ENCODE peak calls at places on chromosomes 16 and 17, in seven cellular contexts. T is tibial artery, D is A549, C is cardiac fibroblast, E is testis, J is AG10803, K is epithelial cell of esophagus. V is an unnamed sample.
A peak's percentile ranks its signal among the peaks of the same experiment; 100 is the strongest.

GRCh38 chr16:67775273-67775672 is 31.1 kb downstream of the RANBP10 start:
- DNase-seq in J (peak; percentile 31), E (no peak), K (no peak), T (no peak), C (no peak), D (no peak), V (no peak)

GRCh38 chr17:55272711-55273578 is 8.2 kb downstream of the HLF start:
- DNase-seq in C (no peak), J (peak; percentile 7), D (no peak), E (no peak), K (no peak), T (no peak), V (no peak)

GRCh38 chr17:1758812-1759211 is 3.0 kb upstream of the SERPINF1 start:
- DNase-seq in K (no peak), J (no peak), C (no peak), D (no peak), T (no peak), E (no peak), V (no peak)

GRCh38 chr16:53022374-53022773 is 30.3 kb downstream of the CHD9NB start:
- DNase-seq in C (peak; percentile 70), E (peak; percentile 62), T (no peak), J (peak; percentile 49), K (peak; percentile 61), D (peak; percentile 69), V (peak; percentile 8)

GRCh38 chr16:3134338-3135119 is at the start of gene ZNF213:
- DNase-seq in J (peak; percentile 97), T (peak; percentile 97), K (peak; percentile 99), E (peak; percentile 98), C (peak; percentile 98), D (peak; percentile 94), V (peak; percentile 93)

GRCh38 chr16:20774703-20775362 is 11.0 kb downstream of the ACSM3 start:
- DNase-seq in C (peak; percentile 63), D (peak; percentile 64), J (peak; percentile 62), E (peak; percentile 80), K (peak; percentile 83), T (peak; percentile 24), V (peak; percentile 33)

GRCh38 chr17:46047398-46047797 is 48.3 kb downstream of the STH start:
- DNase-seq in D (no peak), J (no peak), T (no peak), C (no peak), E (no peak), K (no peak), V (no peak)

GRCh38 chr16:72999541-73000019 is 48.3 kb downstream of the ZFHX3 start:
- DNase-seq in D (no peak), C (no peak), T (no peak), E (no peak), K (no peak), J (no peak), V (no peak)

GRCh38 chr16:586645-587590 is 2.9 kb upstream of the RAB40C start:
- DNase-seq in C (no peak), E (no peak), K (no peak), T (no peak), J (no peak), D (no peak), V (no peak)

GRCh38 chr17:6269474-6269873 is 165.4 kb downstream of the AIPL1 start:
- DNase-seq in K (peak; percentile 59), T (no peak), J (peak; percentile 25), C (peak; percentile 12), E (peak; percentile 52), D (peak; percentile 35), V (peak; percentile 21)

GRCh38 chr17:44219636-44220210 is at the start of gene UBTF:
- DNase-seq in J (peak; percentile 69), D (no peak), K (peak; percentile 67), T (peak; percentile 53), E (peak; percentile 60), C (peak; percentile 72), V (no peak)

GRCh38 chr16:29896841-29897240 is 2.5 kb downstream of the SEZ6L2 start:
- DNase-seq in K (no peak), D (no peak), J (no peak), T (no peak), E (no peak), C (no peak), V (no peak)

GRCh38 chr17:67260051-67260987 is 15.3 kb upstream of the HELZ start:
- DNase-seq in K (peak; percentile 57), E (peak; percentile 51), T (peak; percentile 50), J (peak; percentile 86), D (no peak), C (peak; percentile 93), V (peak; percentile 87)

GRCh38 chr16:84735846-84736586 is 36.2 kb downstream of the USP10 start:
- DNase-seq in J (no peak), D (no peak), K (no peak), E (peak; percentile 71), C (peak; percentile 51), T (no peak), V (no peak)

GRCh38 chr16:8796469-8797363 is 723 bp downstream of the TMEM186 start:
- DNase-seq in K (no peak), D (no peak), J (peak; percentile 19), C (no peak), E (no peak), T (no peak), V (no peak)

GRCh38 chr16:67459066-67459857 is 21.7 kb downstream of the ATP6V0D1 start:
- DNase-seq in E (peak; percentile 79), D (no peak), K (no peak), J (no peak), T (no peak), C (peak; percentile 38), V (no peak)

GRCh38 chr17:57062865-57063264 is 22.2 kb upstream of the AKAP1 start:
- DNase-seq in D (no peak), C (no peak), K (peak; percentile 28), E (no peak), J (no peak), T (no peak), V (no peak)

GRCh38 chr17:38628441-38628840 is 22.7 kb upstream of the SRCIN1 start:
- DNase-seq in E (peak; percentile 45), D (peak; percentile 69), J (peak; percentile 6), C (peak; percentile 14), T (no peak), K (no peak), V (no peak)

GRCh38 chr17:39208136-39208535 is 8.1 kb downstream of the RPL19 start:
- DNase-seq in E (no peak), T (no peak), K (no peak), D (no peak), C (no peak), J (no peak), V (no peak)

GRCh38 chr16:56961386-56961785 is 364 bp upstream of the CETP start:
- DNase-seq in J (no peak), K (no peak), D (no peak), T (no peak), E (no peak), C (peak; percentile 72), V (no peak)

GRCh38 chr16:56363781-56364565 is 61.4 kb downstream of the AMFR start:
- DNase-seq in J (no peak), K (no peak), E (no peak), D (no peak), C (no peak), T (no peak), V (no peak)

GRCh38 chr17:79513805-79514535 is 96.9 kb downstream of the RBFOX3 start:
- DNase-seq in C (no peak), D (peak; percentile 46), K (no peak), E (peak; percentile 70), T (no peak), J (no peak), V (no peak)

GRCh38 chr16:58306327-58306726 is 11.5 kb upstream of the PRSS54 start:
- DNase-seq in K (peak; percentile 78), E (peak; percentile 41), D (no peak), C (peak; percentile 58), T (no peak), J (peak; percentile 19), V (peak; percentile 14)

GRCh38 chr16:23408242-23409201 is 44.5 kb downstream of the COG7 start:
- DNase-seq in K (peak; percentile 59), D (no peak), C (peak; percentile 60), E (no peak), J (peak; percentile 85), T (no peak), V (no peak)

DNA sequence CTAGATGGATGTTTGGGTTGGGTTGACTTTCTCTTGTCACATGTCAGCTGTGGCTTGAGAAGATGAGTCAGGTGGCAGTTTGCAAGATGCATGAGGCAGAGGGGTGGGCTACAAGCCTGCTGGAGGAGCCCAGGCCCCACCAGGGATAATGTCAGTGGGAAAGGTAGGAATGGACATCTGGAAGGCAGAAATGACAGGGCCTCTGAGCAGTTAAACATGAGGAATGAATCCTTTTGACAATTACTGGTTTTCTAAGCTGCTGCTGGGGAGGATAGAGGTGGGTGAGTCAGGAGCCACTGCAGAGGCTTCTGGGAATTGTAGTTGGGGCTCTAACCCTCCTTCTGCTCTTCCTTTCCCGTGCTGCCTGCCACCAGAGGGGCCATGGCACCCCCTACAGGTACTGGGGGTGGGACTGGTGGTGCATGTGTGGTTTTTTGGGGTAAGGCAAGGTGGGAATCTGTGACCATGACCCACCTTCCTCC is 15.7 kb downstream of the SLC52A1 start:
- DNase-seq in E (no peak), D (peak; percentile 43), C (no peak), T (no peak), K (no peak), J (no peak), V (no peak)
- TF ChIP-seq CTCF in E (no peak), D (peak; percentile 9), C (no peak), T (no peak), K (no peak), J (no peak), V (no peak)

GRCh38 chr16:10619271-10619849 is 39.0 kb upstream of the EMP2 start:
- DNase-seq in E (peak; percentile 42), C (no peak), D (no peak), T (no peak), J (no peak), K (peak; percentile 52), V (no peak)
- H3K4me3 ChIP-seq in E (no peak overlapping the region), C (no peak overlapping the region), D (no peak overlapping the region), T (no peak overlapping the region), J (no peak overlapping the region), K (peak overlapping the region; percentile 30), V (no peak overlapping the region)

GRCh38 chr17:63434951-63435571 is 11.0 kb downstream of the CYB561 start:
- DNase-seq in T (peak; percentile 65), E (peak; percentile 80), D (peak; percentile 76), C (peak; percentile 54), K (peak; percentile 88), J (no peak), V (no peak)
- TF ChIP-seq CTCF in T (no peak), E (no peak), D (peak; percentile 23), C (no peak), K (peak; percentile 40), J (peak; percentile 16), V (peak; percentile 36)

DNA sequence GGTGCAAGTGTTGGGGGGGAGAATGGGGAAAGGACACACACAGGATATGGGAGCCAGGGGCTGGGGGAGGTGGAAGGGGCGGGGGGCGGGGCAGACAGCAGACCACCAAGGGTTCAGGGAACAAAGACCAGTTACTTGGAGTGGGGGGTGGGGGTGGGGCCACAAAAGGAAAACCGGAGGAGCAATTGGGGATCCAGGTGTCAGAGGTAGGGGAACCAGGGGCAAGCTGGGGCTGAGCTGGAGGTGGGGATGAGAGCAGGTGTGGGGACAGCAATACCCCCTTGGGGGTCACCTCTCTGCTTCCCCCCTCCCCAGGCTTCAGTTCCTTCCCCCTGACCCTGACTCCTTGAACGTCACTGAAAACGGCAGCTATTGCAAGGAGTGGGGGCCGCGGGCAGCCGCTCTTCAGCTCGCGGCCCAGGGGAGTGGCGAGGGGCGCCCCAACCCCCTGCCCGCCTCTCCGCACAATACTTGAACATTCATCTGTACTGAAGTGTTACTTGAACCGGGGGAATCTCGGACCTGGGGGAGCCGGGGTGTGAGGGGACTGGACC is 1.3 kb upstream of the ORAI3 start:
- DNase-seq in T (no peak), K (no peak), E (no peak), D (no peak), C (no peak), J (no peak), V (no peak)
- H3K4me3 ChIP-seq in T (peak overlapping the region; percentile 82), K (no peak overlapping the region), E (peak overlapping the region; percentile 90), D (no peak overlapping the region), C (no peak overlapping the region), J (no peak overlapping the region), V (peak overlapping the region; percentile 80)

GRCh38 chr17:48860034-48860433 is 29.2 kb downstream of the CALCOCO2 start:
- DNase-seq in T (no peak), D (peak; percentile 41), J (no peak), C (no peak), K (no peak), E (no peak), V (no peak)
- TF ChIP-seq CTCF in T (no peak), D (no peak), J (peak; percentile 24), C (peak; percentile 32), K (peak; percentile 24), E (peak; percentile 35), V (peak; percentile 29)

V was measured in retinal pigment epithelial cell.